ENCODE peak calls at places on chromosomes 11 and 22, in four cellular contexts. One of them, this sample, is unnamed.
A peak's percentile ranks its signal among the peaks of the same experiment; 100 is the strongest.

GRCh38 chr11:67269401-67270255 is 3.4 kb downstream of the GRK2 start:
- DNase-seq in HepG2: no peak
- DNase-seq in H1: no peak
- DNase-seq in GM12878: no peak
- DNase-seq in this sample: no peak

GRCh38 chr11:58829736-58830135 is 14.8 kb downstream of the GLYATL2 start:
- DNase-seq in HepG2: no peak
- DNase-seq in H1: no peak
- DNase-seq in GM12878: no peak
- DNase-seq in this sample: no peak

GRCh38 chr22:48504519-48505140 is 1323.0 kb downstream of the BRD1 start:
- DNase-seq in HepG2: no peak
- DNase-seq in GM12878: no peak
- DNase-seq in H1: no peak
- DNase-seq in this sample: no peak

GRCh38 chr22:36822581-36822980 is 5.7 kb upstream of the PVALB start:
- DNase-seq in GM12878: no peak
- DNase-seq in H1: no peak
- DNase-seq in HepG2: no peak
- DNase-seq in this sample: no peak

GRCh38 chr11:7060828-7061227 is 28.0 kb upstream of the RBMXL2 start:
- DNase-seq in H1: no peak
- DNase-seq in HepG2: no peak
- DNase-seq in GM12878: no peak
- DNase-seq in this sample: no peak

GRCh38 chr11:15234796-15235195 is 120.1 kb downstream of the INSC start:
- DNase-seq in GM12878: no peak
- DNase-seq in HepG2: no peak
- DNase-seq in H1: no peak
- DNase-seq in this sample: no peak

GRCh38 chr11:130999992-131000770 is 83.9 kb upstream of the SNX19 start:
- DNase-seq in H1: no peak
- DNase-seq in GM12878: no peak
- DNase-seq in HepG2: peak; percentile 75
- DNase-seq in this sample: no peak

GRCh38 chr11:121681536-121681935 is 228.8 kb upstream of the SORL1-AS1 start:
- DNase-seq in H1: no peak
- DNase-seq in HepG2: no peak
- DNase-seq in GM12878: no peak
- DNase-seq in this sample: no peak

GRCh38 chr22:49039625-49040024 is 788.0 kb downstream of the BRD1 start:
- DNase-seq in H1: no peak
- DNase-seq in GM12878: no peak
- DNase-seq in HepG2: peak; percentile 31
- DNase-seq in this sample: no peak

GRCh38 chr22:46934746-46935491 is 172.5 kb downstream of the TBC1D22A start:
- DNase-seq in H1: peak; percentile 42
- DNase-seq in HepG2: peak; percentile 84
- DNase-seq in GM12878: peak; percentile 17
- DNase-seq in this sample: peak; percentile 53

GRCh38 chr11:18802381-18803257 is 11.0 kb upstream of the PTPN5 start:
- DNase-seq in HepG2: peak; percentile 52
- DNase-seq in GM12878: peak; percentile 12
- DNase-seq in H1: peak; percentile 54
- DNase-seq in this sample: peak; percentile 46

GRCh38 chr22:33000342-33001280 is 57.6 kb downstream of the SYN3 start:
- DNase-seq in GM12878: no peak
- DNase-seq in HepG2: peak; percentile 15
- DNase-seq in H1: peak; percentile 92
- DNase-seq in this sample: peak; percentile 52

GRCh38 chr11:73693877-73694525 is 47.6 kb downstream of the PLEKHB1 start:
- DNase-seq in H1: no peak
- DNase-seq in HepG2: no peak
- DNase-seq in GM12878: no peak
- DNase-seq in this sample: no peak

GRCh38 chr11:131817701-131818188 is 447.3 kb downstream of the NTM start:
- DNase-seq in H1: no peak
- DNase-seq in GM12878: no peak
- DNase-seq in HepG2: no peak
- DNase-seq in this sample: no peak

GRCh38 chr11:33412231-33412630 is 155.1 kb downstream of the HIPK3 start:
- DNase-seq in HepG2: no peak
- DNase-seq in H1: no peak
- DNase-seq in GM12878: no peak
- DNase-seq in this sample: no peak

GRCh38 chr11:82315093-82315492 is 418.6 kb downstream of the FAM181B start:
- DNase-seq in GM12878: no peak
- DNase-seq in HepG2: peak; percentile 23
- DNase-seq in H1: peak; percentile 63
- DNase-seq in this sample: peak; percentile 2

GRCh38 chr11:59207988-59208432 is 4.7 kb downstream of the MPEG1 start:
- DNase-seq in GM12878: peak; percentile 89
- DNase-seq in HepG2: peak; percentile 48
- DNase-seq in H1: no peak
- DNase-seq in this sample: peak; percentile 38

GRCh38 chr11:95469268-95469667 is 238.3 kb upstream of the SESN3 start:
- DNase-seq in GM12878: no peak
- DNase-seq in H1: no peak
- DNase-seq in HepG2: no peak
- DNase-seq in this sample: no peak

GRCh38 chr11:69985654-69986420 is 92.3 kb upstream of the ANO1 start:
- DNase-seq in HepG2: no peak
- DNase-seq in H1: peak; percentile 67
- DNase-seq in GM12878: no peak
- DNase-seq in this sample: peak; percentile 89

GRCh38 chr22:27731621-27732020 is 69.9 kb downstream of the MN1 start:
- DNase-seq in GM12878: no peak
- DNase-seq in H1: no peak
- DNase-seq in HepG2: no peak
- DNase-seq in this sample: no peak

GRCh38 chr11:44593194-44593593 is 27.7 kb downstream of the CD82 start:
- DNase-seq in H1: no peak
- DNase-seq in GM12878: no peak
- DNase-seq in HepG2: no peak
- DNase-seq in this sample: no peak

GRCh38 chr11:45920531-45921477 is 1.7 kb upstream of the LARGE2 start:
- DNase-seq in H1: no peak
- DNase-seq in GM12878: no peak
- DNase-seq in HepG2: no peak
- DNase-seq in this sample: no peak

GRCh38 chr11:114877976-114878375 is 199.6 kb downstream of the NXPE2 start:
- DNase-seq in HepG2: no peak
- DNase-seq in H1: no peak
- DNase-seq in GM12878: no peak
- DNase-seq in this sample: no peak

GRCh38 chr22:45502215-45503070 is at the start of gene FBLN1:
- DNase-seq in GM12878: no peak
- DNase-seq in H1: peak; percentile 86
- DNase-seq in HepG2: peak; percentile 71
- DNase-seq in this sample: peak; percentile 43

GRCh38 chr11:17861036-17861755 is 126.6 kb downstream of the KCNC1 start:
- DNase-seq in GM12878: no peak
- DNase-seq in H1: no peak
- DNase-seq in HepG2: no peak
- DNase-seq in this sample: no peak

GRCh38 chr22:42202048-42202447 is 68.4 kb downstream of the TCF20 start:
- DNase-seq in HepG2: no peak
- DNase-seq in GM12878: no peak
- DNase-seq in H1: no peak
- DNase-seq in this sample: no peak

GRCh38 chr22:26592368-26593015 is 2.6 kb upstream of the TPST2 start:
- DNase-seq in HepG2: no peak
- DNase-seq in GM12878: peak; percentile 72
- DNase-seq in H1: no peak
- DNase-seq in this sample: no peak

GRCh38 chr11:69911310-69912160 is 92.3 kb upstream of the FGF3 start:
- DNase-seq in HepG2: no peak
- DNase-seq in GM12878: no peak
- DNase-seq in H1: no peak
- DNase-seq in this sample: no peak

GRCh38 chr11:72996959-72997358 is 145.2 kb downstream of the FCHSD2 start:
- DNase-seq in HepG2: no peak
- DNase-seq in H1: no peak
- DNase-seq in GM12878: no peak
- DNase-seq in this sample: no peak

GRCh38 chr11:67302571-67303131 is 679 bp upstream of the SSH3 start:
- DNase-seq in GM12878: no peak
- DNase-seq in H1: peak; percentile 84
- DNase-seq in HepG2: no peak
- DNase-seq in this sample: no peak

GRCh38 chr11:57131080-57131790 is 50.5 kb upstream of the LRRC55 start:
- DNase-seq in H1: peak; percentile 83
- DNase-seq in GM12878: no peak
- DNase-seq in HepG2: peak; percentile 5
- DNase-seq in this sample: peak; percentile 29

DNA sequence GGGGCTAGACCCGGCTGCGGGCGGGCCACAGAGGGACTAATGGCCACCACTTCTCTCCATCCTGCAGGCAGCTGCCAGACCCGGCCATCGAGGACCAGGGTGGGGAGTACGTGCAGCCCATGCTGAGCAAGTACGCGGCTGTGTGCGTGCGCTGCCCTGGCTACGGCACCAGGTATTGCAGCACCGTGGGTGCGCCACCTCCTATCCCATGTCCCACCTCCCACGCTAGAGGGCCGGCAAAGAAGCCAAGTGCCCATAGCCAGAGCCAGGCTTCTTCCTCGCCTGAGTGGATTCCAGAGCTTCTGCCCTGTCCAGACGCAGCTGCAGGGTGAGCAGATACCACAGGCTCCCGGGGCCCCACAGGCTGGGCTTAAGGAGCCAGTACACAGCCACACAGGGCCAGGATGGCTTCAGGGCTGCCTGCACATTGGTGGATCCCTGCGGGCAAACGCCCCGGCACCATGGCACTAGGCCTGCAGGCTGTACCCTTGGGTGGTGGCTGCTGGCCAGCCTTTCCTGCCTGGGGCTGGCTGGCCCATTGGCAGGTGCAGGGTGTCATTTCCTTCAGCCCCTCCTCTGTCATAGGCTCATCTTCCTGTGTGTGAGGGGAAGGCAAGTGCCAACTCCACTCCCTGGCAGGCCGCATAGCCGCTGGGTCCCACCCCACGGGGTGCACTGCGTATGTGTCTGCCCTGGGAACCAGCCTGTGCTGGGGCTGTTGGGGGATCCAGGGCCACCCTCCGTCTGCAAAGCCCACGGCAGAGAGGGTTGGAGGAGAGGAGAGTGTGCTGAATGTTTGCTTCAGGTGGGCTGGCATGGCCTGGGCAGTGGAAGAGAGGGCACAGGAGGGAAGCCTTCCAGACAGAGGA is 16.5 kb upstream of the DGCR8 start:
- DNase-seq in GM12878: no peak
- DNase-seq in HepG2: no peak
- DNase-seq in H1: no peak
- DNase-seq in this sample: no peak
- TF ChIP-seq ZNF274 in GM12878: no peak
- TF ChIP-seq ZNF274 in HepG2: no peak
- TF ChIP-seq ZNF274 in H1: no peak
- TF ChIP-seq ZNF274 in this sample: no peak

GRCh38 chr11:92707173-92707619 is 262.3 kb upstream of the MTNR1B start:
- DNase-seq in H1: no peak
- DNase-seq in GM12878: no peak
- DNase-seq in HepG2: no peak
- DNase-seq in this sample: no peak

GRCh38 chr11:92702037-92702436 is 267.4 kb upstream of the MTNR1B start:
- DNase-seq in GM12878: no peak
- DNase-seq in H1: no peak
- DNase-seq in HepG2: no peak
- DNase-seq in this sample: no peak

GRCh38 chr11:92707665-92708064 is 261.8 kb upstream of the MTNR1B start:
- DNase-seq in HepG2: no peak
- DNase-seq in GM12878: no peak
- DNase-seq in H1: no peak
- DNase-seq in this sample: no peak

GRCh38 chr11:92702771-92703170 is 266.7 kb upstream of the MTNR1B start:
- DNase-seq in H1: no peak
- DNase-seq in HepG2: no peak
- DNase-seq in GM12878: no peak
- DNase-seq in this sample: no peak

GRCh38 chr11:92703431-92703830 is 266.0 kb upstream of the MTNR1B start:
- DNase-seq in H1: no peak
- DNase-seq in GM12878: no peak
- DNase-seq in HepG2: no peak
- DNase-seq in this sample: no peak
- TF ChIP-seq HDAC2 in H1: no peak
- TF ChIP-seq HDAC2 in GM12878: no peak
- TF ChIP-seq HDAC2 in HepG2: no peak
- TF ChIP-seq HDAC2 in this sample: no peak

GRCh38 chr22:30206964-30207363 is 39.6 kb downstream of the LIF start:
- DNase-seq in H1: no peak
- DNase-seq in HepG2: peak; percentile 85
- DNase-seq in GM12878: no peak
- DNase-seq in this sample: no peak
- TF ChIP-seq ZNF274 in H1: no peak
- TF ChIP-seq ZNF274 in HepG2: peak; percentile 29
- TF ChIP-seq ZNF274 in GM12878: no peak
- TF ChIP-seq ZNF274 in this sample: no peak

GRCh38 chr11:11244470-11245080 is 108.5 kb downstream of the CSNK2A3 start:
- DNase-seq in HepG2: no peak
- DNase-seq in GM12878: no peak
- DNase-seq in H1: no peak
- DNase-seq in this sample: no peak

GRCh38 chr11:11243258-11243789 is 109.7 kb downstream of the CSNK2A3 start:
- DNase-seq in HepG2: no peak
- DNase-seq in GM12878: no peak
- DNase-seq in H1: no peak
- DNase-seq in this sample: no peak

GRCh38 chr11:11246166-11246565 is 106.9 kb downstream of the CSNK2A3 start:
- DNase-seq in GM12878: no peak
- DNase-seq in H1: no peak
- DNase-seq in HepG2: no peak
- DNase-seq in this sample: no peak

GRCh38 chr11:11241284-11241683 is 111.8 kb downstream of the CSNK2A3 start:
- DNase-seq in HepG2: no peak
- DNase-seq in H1: no peak
- DNase-seq in GM12878: no peak
- DNase-seq in this sample: no peak

DNA sequence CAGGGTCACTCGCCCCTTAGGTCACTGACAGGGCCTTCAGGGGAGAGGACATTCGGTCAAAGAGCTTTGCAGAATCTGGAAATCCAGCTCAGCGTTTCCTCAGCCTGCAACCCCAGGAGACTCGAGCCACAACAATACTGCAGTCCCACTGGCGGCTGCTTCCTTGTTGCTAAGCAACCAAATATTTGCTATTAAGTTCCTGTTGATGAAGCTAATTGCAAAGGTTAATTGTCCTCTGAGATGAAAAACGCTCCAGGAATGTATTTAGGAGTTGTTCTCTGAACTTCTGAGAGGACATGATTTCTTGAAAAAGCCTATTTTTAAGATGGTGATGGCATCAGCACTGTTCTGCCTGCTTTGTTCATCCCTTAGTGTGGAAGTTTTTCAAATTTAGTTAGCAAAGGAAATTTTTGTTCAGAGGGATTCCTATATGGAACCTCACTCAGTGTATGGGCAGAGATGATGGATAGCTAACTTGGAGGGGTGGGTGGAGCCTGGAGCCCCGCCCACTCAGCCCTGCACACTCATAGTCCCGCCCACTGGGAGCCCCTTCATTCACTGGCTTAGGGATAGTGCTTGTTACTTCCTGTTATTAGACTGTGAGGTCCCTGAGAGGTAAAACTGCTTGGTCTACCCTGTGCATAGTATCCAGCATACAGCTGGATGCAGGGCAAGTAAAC is 109.1 kb downstream of the CSNK2A3 start:
- DNase-seq in H1: peak; percentile 67
- DNase-seq in GM12878: no peak
- DNase-seq in HepG2: no peak
- DNase-seq in this sample: peak; percentile 79
- TF ChIP-seq HDAC2 in H1: no peak
- TF ChIP-seq HDAC2 in GM12878: no peak
- TF ChIP-seq HDAC2 in HepG2: no peak
- TF ChIP-seq HDAC2 in this sample: no peak

This sample was measured in K562.